ENCODE peak calls at places on chromosomes 7 and 10, in eight cellular contexts. One of them, this sample, is unnamed. For H3K4me1, the result is how much of the 10 kb centered on the place peaks cover.

GRCh38 chr7:130943336-130943901 is 209.4 kb upstream of the KLF14 start:
- DNase-seq in K562: no peak
- DNase-seq in stomach: no peak
- DNase-seq in sigmoid colon: no peak
- DNase-seq in SK-N-SH: no peak
- DNase-seq in upper lobe of left lung: no peak
- DNase-seq in A549: peak
- DNase-seq in suprapubic skin: no peak
- DNase-seq in this sample: no peak

GRCh38 chr7:44791278-44792219 is 4.9 kb upstream of the PPIA start:
- DNase-seq in K562: no peak
- DNase-seq in stomach: no peak
- DNase-seq in sigmoid colon: peak
- DNase-seq in SK-N-SH: no peak
- DNase-seq in upper lobe of left lung: no peak
- DNase-seq in A549: no peak
- DNase-seq in suprapubic skin: no peak
- DNase-seq in this sample: no peak

GRCh38 chr10:32332299-32332750 is 14.6 kb downstream of the EPC1 start:
- DNase-seq in K562: no peak
- DNase-seq in stomach: no peak
- DNase-seq in sigmoid colon: no peak
- DNase-seq in SK-N-SH: no peak
- DNase-seq in upper lobe of left lung: peak
- DNase-seq in A549: no peak
- DNase-seq in suprapubic skin: no peak
- DNase-seq in this sample: no peak

GRCh38 chr7:44066111-44066460 is 719 bp upstream of the PGAM2 start:
- DNase-seq in K562: no peak
- DNase-seq in stomach: no peak
- DNase-seq in sigmoid colon: no peak
- DNase-seq in SK-N-SH: no peak
- DNase-seq in upper lobe of left lung: no peak
- DNase-seq in A549: no peak
- DNase-seq in suprapubic skin: peak
- DNase-seq in this sample: no peak

GRCh38 chr10:4069491-4069890 is 284.5 kb upstream of the KLF6 start:
- DNase-seq in K562: no peak
- DNase-seq in stomach: no peak
- DNase-seq in sigmoid colon: no peak
- DNase-seq in SK-N-SH: no peak
- DNase-seq in upper lobe of left lung: no peak
- DNase-seq in A549: no peak
- DNase-seq in suprapubic skin: no peak
- DNase-seq in this sample: no peak

GRCh38 chr10:109914966-109915365 is 8.3 kb downstream of the XPNPEP1 start:
- DNase-seq in K562: no peak
- DNase-seq in stomach: no peak
- DNase-seq in sigmoid colon: no peak
- DNase-seq in SK-N-SH: no peak
- DNase-seq in upper lobe of left lung: peak
- DNase-seq in A549: peak
- DNase-seq in suprapubic skin: no peak
- DNase-seq in this sample: no peak

GRCh38 chr7:64174941-64175340 is 32.1 kb upstream of the ZNF735 start:
- DNase-seq in K562: no peak
- DNase-seq in stomach: no peak
- DNase-seq in sigmoid colon: no peak
- DNase-seq in SK-N-SH: no peak
- DNase-seq in upper lobe of left lung: no peak
- DNase-seq in A549: no peak
- DNase-seq in suprapubic skin: no peak
- DNase-seq in this sample: no peak

GRCh38 chr10:48800283-48800675 is 115.6 kb downstream of the WDFY4 start:
- DNase-seq in K562: no peak
- DNase-seq in stomach: no peak
- DNase-seq in sigmoid colon: no peak
- DNase-seq in SK-N-SH: no peak
- DNase-seq in upper lobe of left lung: peak
- DNase-seq in A549: no peak
- DNase-seq in suprapubic skin: no peak
- DNase-seq in this sample: no peak

GRCh38 chr10:107552963-107553362 is 388.5 kb upstream of the SORCS1 start:
- DNase-seq in K562: no peak
- DNase-seq in stomach: no peak
- DNase-seq in sigmoid colon: no peak
- DNase-seq in SK-N-SH: no peak
- DNase-seq in upper lobe of left lung: no peak
- DNase-seq in A549: no peak
- DNase-seq in suprapubic skin: no peak
- DNase-seq in this sample: no peak

GRCh38 chr10:66822801-66823200 is 103.0 kb upstream of the LRRTM3 start:
- DNase-seq in K562: no peak
- DNase-seq in stomach: no peak
- DNase-seq in sigmoid colon: no peak
- DNase-seq in SK-N-SH: no peak
- DNase-seq in upper lobe of left lung: no peak
- DNase-seq in A549: no peak
- DNase-seq in suprapubic skin: no peak
- DNase-seq in this sample: no peak

GRCh38 chr7:33719059-33719581 is 186.2 kb upstream of the BMPER start:
- DNase-seq in K562: no peak
- DNase-seq in stomach: no peak
- DNase-seq in sigmoid colon: no peak
- DNase-seq in SK-N-SH: no peak
- DNase-seq in upper lobe of left lung: no peak
- DNase-seq in A549: no peak
- DNase-seq in suprapubic skin: no peak
- DNase-seq in this sample: no peak

GRCh38 chr10:87523731-87524130 is 19.0 kb downstream of the MINPP1 start:
- DNase-seq in K562: no peak
- DNase-seq in stomach: no peak
- DNase-seq in sigmoid colon: no peak
- DNase-seq in SK-N-SH: no peak
- DNase-seq in upper lobe of left lung: no peak
- DNase-seq in A549: no peak
- DNase-seq in suprapubic skin: no peak
- DNase-seq in this sample: no peak

GRCh38 chr7:54072710-54073109 is 469.5 kb upstream of the VSTM2A start:
- DNase-seq in K562: no peak
- DNase-seq in stomach: no peak
- DNase-seq in sigmoid colon: no peak
- DNase-seq in SK-N-SH: no peak
- DNase-seq in upper lobe of left lung: no peak
- DNase-seq in A549: no peak
- DNase-seq in suprapubic skin: no peak
- DNase-seq in this sample: no peak

GRCh38 chr7:92781117-92781720 is 55.2 kb downstream of the CDK6 start:
- DNase-seq in K562: no peak
- DNase-seq in stomach: no peak
- DNase-seq in sigmoid colon: no peak
- DNase-seq in SK-N-SH: peak
- DNase-seq in upper lobe of left lung: no peak
- DNase-seq in A549: no peak
- DNase-seq in suprapubic skin: no peak
- DNase-seq in this sample: peak

GRCh38 chr7:92782236-92782635 is 54.1 kb downstream of the CDK6 start:
- DNase-seq in K562: no peak
- DNase-seq in stomach: no peak
- DNase-seq in sigmoid colon: no peak
- DNase-seq in SK-N-SH: no peak
- DNase-seq in upper lobe of left lung: no peak
- DNase-seq in A549: no peak
- DNase-seq in suprapubic skin: no peak
- DNase-seq in this sample: no peak

GRCh38 chr7:92782855-92783254 is 53.5 kb downstream of the CDK6 start:
- DNase-seq in K562: no peak
- DNase-seq in stomach: no peak
- DNase-seq in sigmoid colon: no peak
- DNase-seq in SK-N-SH: no peak
- DNase-seq in upper lobe of left lung: no peak
- DNase-seq in A549: no peak
- DNase-seq in suprapubic skin: no peak
- DNase-seq in this sample: no peak

GRCh38 chr7:92784935-92785334 is 51.4 kb downstream of the CDK6 start:
- DNase-seq in K562: no peak
- DNase-seq in stomach: no peak
- DNase-seq in sigmoid colon: no peak
- DNase-seq in SK-N-SH: no peak
- DNase-seq in upper lobe of left lung: no peak
- DNase-seq in A549: no peak
- DNase-seq in suprapubic skin: no peak
- DNase-seq in this sample: no peak

DNA sequence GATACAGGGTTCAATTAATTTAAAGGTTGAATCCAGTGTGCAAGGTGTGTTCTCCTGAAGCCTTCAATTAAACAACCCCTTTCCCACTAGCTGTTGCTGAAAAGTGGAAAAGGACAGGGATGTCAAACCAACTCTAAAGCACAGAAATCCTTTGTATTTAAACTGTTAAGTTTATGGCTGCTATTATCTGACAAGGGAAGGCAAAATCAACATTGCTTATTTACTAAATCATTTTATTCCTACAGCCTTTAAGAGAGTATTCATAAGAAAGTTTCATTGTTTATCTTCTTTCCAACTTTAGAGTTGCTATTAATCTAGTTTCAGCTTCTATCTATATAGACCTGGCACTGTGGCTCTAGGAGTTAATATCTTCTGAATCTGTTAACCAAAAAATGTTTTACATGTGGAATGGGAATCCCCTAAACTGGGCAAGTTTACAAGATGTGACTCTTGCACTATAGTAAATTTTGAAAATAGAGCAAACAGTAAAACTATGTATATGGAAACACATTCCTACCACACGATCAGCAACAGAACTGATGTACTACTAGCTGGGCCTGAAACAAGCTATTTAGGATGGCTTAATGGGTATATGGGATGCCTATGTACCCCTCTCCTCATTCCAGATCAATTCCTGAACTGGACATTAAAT is 53.0 kb downstream of the CDK6 start:
- DNase-seq in K562: no peak
- DNase-seq in stomach: no peak
- DNase-seq in sigmoid colon: no peak
- DNase-seq in SK-N-SH: no peak
- DNase-seq in upper lobe of left lung: no peak
- DNase-seq in A549: no peak
- DNase-seq in suprapubic skin: no peak
- DNase-seq in this sample: no peak
- H3K27ac ChIP-seq in K562: no peak
- H3K27ac ChIP-seq in stomach: no peak
- H3K27ac ChIP-seq in sigmoid colon: peak
- H3K27ac ChIP-seq in SK-N-SH: peak
- H3K27ac ChIP-seq in upper lobe of left lung: no peak
- H3K27ac ChIP-seq in A549: no peak
- H3K27ac ChIP-seq in suprapubic skin: no peak
- H3K27ac ChIP-seq in this sample: no peak

DNA sequence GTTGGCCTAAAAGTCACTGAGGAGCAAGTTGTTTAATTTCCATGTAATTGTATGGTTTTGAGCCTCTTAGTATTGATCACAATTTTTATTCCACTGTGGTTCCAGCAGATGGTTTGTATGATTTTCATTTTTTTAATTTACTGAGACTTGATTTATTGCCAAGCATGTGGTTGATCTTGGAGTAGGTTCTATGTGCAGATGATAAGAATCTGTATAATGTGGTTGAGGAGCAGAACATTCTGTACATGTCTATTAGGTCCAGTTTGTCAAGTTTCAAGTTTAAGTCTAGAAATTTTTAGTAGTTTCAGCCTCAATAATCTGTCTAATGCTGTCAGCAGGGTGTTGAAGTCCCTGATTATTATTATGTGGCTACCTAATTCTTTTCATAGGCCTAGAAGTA is 22.7 kb upstream of the ZWINT start:
- DNase-seq in K562: no peak
- DNase-seq in stomach: no peak
- DNase-seq in sigmoid colon: no peak
- DNase-seq in SK-N-SH: no peak
- DNase-seq in upper lobe of left lung: no peak
- DNase-seq in A549: no peak
- DNase-seq in suprapubic skin: no peak
- DNase-seq in this sample: no peak
- TF ChIP-seq EP300 in K562: no peak
- TF ChIP-seq EP300 in stomach: no peak
- TF ChIP-seq EP300 in sigmoid colon: no peak
- TF ChIP-seq EP300 in SK-N-SH: no peak
- TF ChIP-seq EP300 in upper lobe of left lung: no peak
- TF ChIP-seq EP300 in A549: no peak
- TF ChIP-seq EP300 in suprapubic skin: no peak
- TF ChIP-seq EP300 in this sample: no peak

DNA sequence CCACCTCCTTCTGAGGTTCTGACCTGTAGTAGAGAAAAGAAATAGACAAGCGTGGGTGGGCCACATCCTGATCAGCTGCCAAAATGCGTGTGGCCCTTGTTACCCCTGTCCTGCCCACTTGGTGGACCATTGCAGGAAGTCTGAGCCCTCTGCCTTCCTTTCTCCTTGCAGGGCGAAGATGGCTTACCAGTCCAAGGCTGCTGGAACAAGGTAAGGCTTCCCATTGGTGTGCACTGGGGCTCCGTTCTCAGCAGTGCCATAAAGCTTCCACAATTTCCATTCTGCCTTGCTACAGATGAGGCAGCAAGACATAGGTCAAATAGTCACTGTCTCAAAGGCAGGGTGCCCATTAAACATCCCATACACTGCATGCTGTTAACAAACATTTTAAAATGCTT is 95.8 kb upstream of the MACROH2A2 start:
- DNase-seq in K562: no peak
- DNase-seq in stomach: no peak
- DNase-seq in sigmoid colon: no peak
- DNase-seq in SK-N-SH: no peak
- DNase-seq in upper lobe of left lung: peak
- DNase-seq in A549: no peak
- DNase-seq in suprapubic skin: no peak
- DNase-seq in this sample: no peak
- H3K4me1 ChIP-seq in K562: under half
- H3K4me1 ChIP-seq in stomach: under half
- H3K4me1 ChIP-seq in sigmoid colon: under half
- H3K4me1 ChIP-seq in SK-N-SH: under half
- H3K4me1 ChIP-seq in upper lobe of left lung: under half
- H3K4me1 ChIP-seq in A549: under half
- H3K4me1 ChIP-seq in suprapubic skin: under half
- H3K4me1 ChIP-seq in this sample: under half

DNA sequence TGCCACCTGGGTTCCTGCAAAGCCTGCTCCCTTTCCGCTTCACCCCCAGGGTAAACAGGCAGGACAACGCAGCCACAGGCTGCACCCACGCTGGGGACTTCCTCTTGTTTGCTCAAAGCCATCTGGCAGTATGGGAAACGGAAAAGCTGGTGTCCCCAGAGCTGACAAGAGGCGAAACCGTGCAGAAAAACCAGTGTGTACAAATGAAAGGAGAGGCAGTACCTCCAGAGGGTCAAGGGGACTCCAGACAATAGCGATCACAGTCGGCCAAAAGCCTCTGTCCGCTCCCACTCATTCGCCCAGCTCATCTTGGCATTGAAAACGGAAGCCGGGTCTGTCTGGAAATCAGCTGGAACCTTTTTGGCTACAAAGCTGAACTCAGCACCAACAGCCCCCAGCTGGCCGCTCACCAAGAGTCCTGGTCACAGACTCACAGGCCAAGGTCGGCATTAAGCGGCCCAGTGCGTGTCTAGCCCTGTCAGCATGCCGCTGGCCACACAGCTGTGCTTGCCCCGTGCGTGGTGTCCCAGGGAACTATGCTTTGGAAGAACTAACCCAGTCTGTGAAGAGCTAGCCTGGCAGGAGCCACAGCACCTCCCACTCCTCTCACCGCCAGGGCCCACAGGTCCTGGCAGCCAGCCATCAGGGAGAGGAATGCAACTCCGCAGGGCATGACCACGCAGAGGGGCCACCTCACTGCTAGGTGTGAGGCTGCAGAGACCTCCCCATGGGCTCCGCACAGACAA is 10.4 kb downstream of the TNS3 start:
- DNase-seq in K562: no peak
- DNase-seq in stomach: peak
- DNase-seq in sigmoid colon: peak
- DNase-seq in SK-N-SH: peak
- DNase-seq in upper lobe of left lung: peak
- DNase-seq in A549: no peak
- DNase-seq in suprapubic skin: peak
- DNase-seq in this sample: peak
- H3K27ac ChIP-seq in K562: no peak
- H3K27ac ChIP-seq in stomach: peak
- H3K27ac ChIP-seq in sigmoid colon: peak
- H3K27ac ChIP-seq in SK-N-SH: peak
- H3K27ac ChIP-seq in upper lobe of left lung: peak
- H3K27ac ChIP-seq in A549: peak
- H3K27ac ChIP-seq in suprapubic skin: peak
- H3K27ac ChIP-seq in this sample: peak

This sample was measured in ovary.